ENCODE peak calls at places on chromosomes 12 and 14, in four cellular contexts. One of them, this sample, is unnamed.

GRCh38 chr12:109458771-109459208 is 18.3 kb downstream of the KCTD10 start:
- DNase-seq in GM23248: peak
- DNase-seq in progenitor cell of endocrine pancreas: no peak
- DNase-seq in KG1: no peak
- DNase-seq in this sample: no peak

GRCh38 chr12:70180140-70180539 is 63.1 kb upstream of the CNOT2 start:
- DNase-seq in KG1: no peak
- DNase-seq in progenitor cell of endocrine pancreas: no peak
- DNase-seq in GM23248: no peak
- DNase-seq in this sample: no peak

GRCh38 chr12:112855375-112855774 is 51.4 kb upstream of the OAS1 start:
- DNase-seq in GM23248: peak
- DNase-seq in progenitor cell of endocrine pancreas: no peak
- DNase-seq in KG1: no peak
- DNase-seq in this sample: peak

GRCh38 chr14:30798961-30799360 is 75.4 kb upstream of the COCH start:
- DNase-seq in GM23248: no peak
- DNase-seq in KG1: no peak
- DNase-seq in progenitor cell of endocrine pancreas: no peak
- DNase-seq in this sample: no peak

GRCh38 chr12:56160160-56160763 is 2.1 kb downstream of the MYL6 start:
- DNase-seq in GM23248: peak
- DNase-seq in progenitor cell of endocrine pancreas: no peak
- DNase-seq in KG1: no peak
- DNase-seq in this sample: peak

GRCh38 chr12:20696181-20696580 is 1.0 kb downstream of the SLCO1C1 start:
- DNase-seq in GM23248: no peak
- DNase-seq in progenitor cell of endocrine pancreas: no peak
- DNase-seq in KG1: no peak
- DNase-seq in this sample: no peak

GRCh38 chr14:70022771-70023445 is 143.7 kb downstream of the SMOC1 start:
- DNase-seq in GM23248: no peak
- DNase-seq in KG1: no peak
- DNase-seq in progenitor cell of endocrine pancreas: no peak
- DNase-seq in this sample: no peak

GRCh38 chr14:100076133-100076532 is 10.9 kb downstream of the EVL start:
- DNase-seq in KG1: no peak
- DNase-seq in progenitor cell of endocrine pancreas: no peak
- DNase-seq in GM23248: peak
- DNase-seq in this sample: no peak

GRCh38 chr14:64610049-64610746 is 60.4 kb downstream of the PPP1R36 start:
- DNase-seq in KG1: no peak
- DNase-seq in progenitor cell of endocrine pancreas: no peak
- DNase-seq in GM23248: no peak
- DNase-seq in this sample: no peak

GRCh38 chr12:51004504-51004903 is 21.7 kb downstream of the SLC11A2 start:
- DNase-seq in KG1: no peak
- DNase-seq in GM23248: no peak
- DNase-seq in progenitor cell of endocrine pancreas: no peak
- DNase-seq in this sample: no peak

GRCh38 chr14:80434574-80435321 is 223.4 kb upstream of the DIO2 start:
- DNase-seq in progenitor cell of endocrine pancreas: no peak
- DNase-seq in KG1: no peak
- DNase-seq in GM23248: peak
- DNase-seq in this sample: peak

GRCh38 chr14:75609606-75610476 is 31.4 kb downstream of the FLVCR2 start:
- DNase-seq in progenitor cell of endocrine pancreas: no peak
- DNase-seq in GM23248: peak
- DNase-seq in KG1: no peak
- DNase-seq in this sample: no peak

GRCh38 chr12:112524676-112525425 is 106.1 kb downstream of the PTPN11 start:
- DNase-seq in progenitor cell of endocrine pancreas: no peak
- DNase-seq in GM23248: peak
- DNase-seq in KG1: no peak
- DNase-seq in this sample: peak

GRCh38 chr14:50763386-50764007 is 67.5 kb downstream of the NIN start:
- DNase-seq in progenitor cell of endocrine pancreas: no peak
- DNase-seq in KG1: no peak
- DNase-seq in GM23248: peak
- DNase-seq in this sample: no peak

GRCh38 chr14:55097894-55098560 is 31.0 kb upstream of the LGALS3 start:
- DNase-seq in progenitor cell of endocrine pancreas: no peak
- DNase-seq in KG1: no peak
- DNase-seq in GM23248: peak
- DNase-seq in this sample: peak

GRCh38 chr12:121968880-121969279 is 50.5 kb downstream of the CFAP251 start:
- DNase-seq in KG1: peak
- DNase-seq in GM23248: no peak
- DNase-seq in progenitor cell of endocrine pancreas: no peak
- DNase-seq in this sample: no peak

GRCh38 chr12:52798003-52798670 is 2.2 kb upstream of the KRT3 start:
- DNase-seq in GM23248: peak
- DNase-seq in KG1: no peak
- DNase-seq in progenitor cell of endocrine pancreas: no peak
- DNase-seq in this sample: peak

GRCh38 chr12:52175411-52176350 is 16.1 kb downstream of the KRT80 start:
- DNase-seq in GM23248: no peak
- DNase-seq in progenitor cell of endocrine pancreas: no peak
- DNase-seq in KG1: no peak
- DNase-seq in this sample: peak

GRCh38 chr12:70652451-70652850 is 15.2 kb upstream of the PTPRB start:
- DNase-seq in KG1: no peak
- DNase-seq in progenitor cell of endocrine pancreas: no peak
- DNase-seq in GM23248: no peak
- DNase-seq in this sample: no peak

GRCh38 chr12:54622463-54623183 is 12.1 kb downstream of the LACRT start:
- DNase-seq in GM23248: peak
- DNase-seq in progenitor cell of endocrine pancreas: no peak
- DNase-seq in KG1: no peak
- DNase-seq in this sample: peak

This sample was measured in epithelial cell of esophagus.